ENCODE peak calls at places on chromosomes 13 and 19, in seven cellular contexts. J is GM12892; U is stimulated activated CD4-positive, alpha-beta T cell treated with anti-CD3 and anti-CD28 coated beads, Interleukin-2, amount 100 ng/mL, for 48 hours; S is heart left ventricle; W is T-helper 22 cell; O is LoVo; H is T-helper 17 cell. G is an unnamed sample.

GRCh38 chr19:55654833-55655647 is at the start of gene U2AF2:
- DNase-seq in J (peak; percentile 80), U (peak; percentile 97), S (peak; percentile 96), W (peak; percentile 92), O (peak; percentile 91), H (peak; percentile 96), G (peak; percentile 95)

GRCh38 chr13:66344770-66345367 is 885.3 kb downstream of the PCDH9 start:
- DNase-seq in J (no peak), U (no peak), S (no peak), W (no peak), O (no peak), H (no peak), G (no peak)

GRCh38 chr19:45293682-45294081 is 29.0 kb downstream of the CKM start:
- DNase-seq in J (no peak), U (peak; percentile 13), S (no peak), W (no peak), O (no peak), H (no peak), G (no peak)

GRCh38 chr13:109783815-109784589 is 2.4 kb downstream of the IRS2 start:
- DNase-seq in J (no peak), U (no peak), S (no peak), W (no peak), O (no peak), H (no peak), G (no peak)

GRCh38 chr19:17797397-17798201 is 2.7 kb downstream of the B3GNT3 start:
- DNase-seq in J (no peak), U (peak; percentile 54), S (no peak), W (no peak), O (peak; percentile 94), H (no peak), G (no peak)

GRCh38 chr13:73223372-73223781 is 164.6 kb downstream of the KLF5 start:
- DNase-seq in J (no peak), U (peak; percentile 8), S (no peak), W (no peak), O (peak; percentile 63), H (no peak), G (no peak)

GRCh38 chr19:49761625-49762311 is 1.3 kb downstream of the TSKS start:
- DNase-seq in J (no peak), U (no peak), S (peak; percentile 37), W (no peak), O (no peak), H (no peak), G (peak; percentile 14)

GRCh38 chr13:72205773-72206172 is 338.8 kb upstream of the DACH1 start:
- DNase-seq in J (no peak), U (no peak), S (no peak), W (no peak), O (peak; percentile 6), H (no peak), G (no peak)

GRCh38 chr19:16590876-16591802 is 18.9 kb upstream of the SLC35E1 start:
- DNase-seq in J (no peak), U (no peak), S (no peak), W (no peak), O (no peak), H (no peak), G (peak; percentile 24)

GRCh38 chr13:81001828-81002385 is 661.0 kb upstream of the SPRY2 start:
- DNase-seq in J (no peak), U (no peak), S (no peak), W (no peak), O (no peak), H (no peak), G (no peak)

GRCh38 chr13:76903544-76904162 is 17.4 kb upstream of the KCTD12 start:
- DNase-seq in J (no peak), U (peak; percentile 59), S (peak; percentile 49), W (peak; percentile 34), O (peak; percentile 69), H (peak; percentile 27), G (peak; percentile 93)

GRCh38 chr19:38554676-38555141 is 63.0 kb downstream of the MAP4K1 start:
- DNase-seq in J (no peak), U (no peak), S (no peak), W (no peak), O (no peak), H (no peak), G (no peak)

GRCh38 chr19:33064778-33065550 is at the start of gene RHPN2:
- DNase-seq in J (peak; percentile 82), U (peak; percentile 58), S (peak; percentile 54), W (peak; percentile 16), O (peak; percentile 91), H (peak; percentile 19), G (peak; percentile 84)

GRCh38 chr19:30670562-30671513 is 298.7 kb downstream of the ZNF536 start:
- DNase-seq in J (no peak), U (no peak), S (no peak), W (no peak), O (no peak), H (no peak), G (no peak)

GRCh38 chr13:41458187-41458938 is 1.0 kb downstream of the RGCC start:
- DNase-seq in J (no peak), U (peak; percentile 51), S (peak; percentile 32), W (no peak), O (no peak), H (peak; percentile 28), G (peak; percentile 50)

GRCh38 chr13:41696163-41697003 is 239.0 kb downstream of the RGCC start:
- DNase-seq in J (no peak), U (no peak), S (no peak), W (no peak), O (peak; percentile 83), H (no peak), G (no peak)

GRCh38 chr13:60229708-60230272 is 66.1 kb upstream of the DIAPH3 start:
- DNase-seq in J (no peak), U (no peak), S (no peak), W (no peak), O (no peak), H (no peak), G (no peak)

GRCh38 chr19:4640247-4641000 is 1.1 kb downstream of the TNFAIP8L1 start:
- DNase-seq in J (no peak), U (no peak), S (no peak), W (no peak), O (no peak), H (no peak), G (no peak)

GRCh38 chr13:103671547-103671946 is 605.3 kb upstream of the SLC10A2 start:
- DNase-seq in J (no peak), U (no peak), S (no peak), W (no peak), O (no peak), H (no peak), G (peak; percentile 25)

GRCh38 chr13:65339236-65339635 is 1890.9 kb downstream of the PCDH9 start:
- DNase-seq in J (no peak), U (no peak), S (no peak), W (no peak), O (no peak), H (no peak), G (no peak)

GRCh38 chr13:40399756-40400155 is 266.7 kb downstream of the FOXO1 start:
- DNase-seq in J (no peak), U (no peak), S (no peak), W (no peak), O (no peak), H (no peak), G (no peak)

GRCh38 chr13:48496796-48497195 is 36.1 kb downstream of the RCBTB2 start:
- DNase-seq in J (no peak), U (no peak), S (no peak), W (no peak), O (no peak), H (no peak), G (no peak)

GRCh38 chr19:4067396-4068057 is 828 bp upstream of the ZBTB7A start:
- DNase-seq in J (no peak), U (no peak), S (no peak), W (no peak), O (no peak), H (no peak), G (peak; percentile 59)

GRCh38 chr19:16435238-16435911 is 36.4 kb downstream of the EPS15L1 start:
- DNase-seq in J (no peak), U (no peak), S (peak; percentile 55), W (no peak), O (no peak), H (no peak), G (no peak)

GRCh38 chr19:41426952-41427646 is at the start of gene B3GNT8:
- DNase-seq in J (peak; percentile 52), U (peak; percentile 36), S (peak; percentile 92), W (no peak), O (no peak), H (no peak), G (peak; percentile 73)

GRCh38 chr19:56603829-56604228 is 8.7 kb downstream of the ZNF71 start:
- DNase-seq in J (no peak), U (no peak), S (no peak), W (no peak), O (no peak), H (no peak), G (no peak)

GRCh38 chr19:11435833-11436313 is 438 bp downstream of the PRKCSH start:
- DNase-seq in J (no peak), U (no peak), S (no peak), W (no peak), O (no peak), H (no peak), G (no peak)

GRCh38 chr13:25874907-25875306 is 176.9 kb downstream of the SHISA2 start:
- DNase-seq in J (no peak), U (peak; percentile 31), S (no peak), W (peak; percentile 21), O (no peak), H (no peak), G (no peak)

GRCh38 chr13:44760434-44760833 is 184.3 kb upstream of the TSC22D1 start:
- DNase-seq in J (no peak), U (no peak), S (no peak), W (no peak), O (no peak), H (no peak), G (no peak)

GRCh38 chr13:49993666-49994065 is 3.2 kb upstream of the TRIM13 start:
- DNase-seq in J (no peak), U (no peak), S (no peak), W (no peak), O (no peak), H (no peak), G (no peak)

GRCh38 chr19:28987177-28987576 is 225.8 kb downstream of the UQCRFS1 start:
- DNase-seq in J (no peak), U (no peak), S (no peak), W (no peak), O (no peak), H (no peak), G (no peak)

GRCh38 chr13:63433546-63434150 is 2018.0 kb upstream of the PCDH20 start:
- DNase-seq in J (no peak), U (no peak), S (no peak), W (no peak), O (no peak), H (no peak), G (peak; percentile 23)

G was measured in NCI-H82.